ENCODE peak calls at places on chromosomes 12 and 14, in six cellular contexts. B is IMR-90, V is mesendoderm, F is neuronal stem cell, I is mesenchymal stem cell, C is H1. Y is an unnamed sample.

GRCh38 chr12:31728289-31728916 is 418 bp downstream of the AMN1 start:
- DNase-seq in B (no peak), V (no peak), F (no peak), I (no peak), C (no peak), Y (peak)

GRCh38 chr14:44785096-44785495 is 176.7 kb downstream of the KLHL28 start:
- DNase-seq in B (peak), V (no peak), F (no peak), I (peak), C (no peak), Y (no peak)

GRCh38 chr12:69247253-69248018 is 8.1 kb downstream of the CPSF6 start:
- DNase-seq in B (no peak), V (no peak), F (no peak), I (no peak), C (no peak), Y (no peak)

GRCh38 chr14:92314182-92314581 is 8.8 kb upstream of the SLC24A4 start:
- DNase-seq in B (no peak), V (no peak), F (no peak), I (no peak), C (no peak), Y (no peak)

GRCh38 chr12:105590571-105590970 is 260.1 kb downstream of the C12orf75 start:
- DNase-seq in B (no peak), V (no peak), F (no peak), I (peak), C (no peak), Y (no peak)

GRCh38 chr12:81170072-81170471 is 92.2 kb downstream of the ACSS3 start:
- DNase-seq in B (peak), V (no peak), F (no peak), I (peak), C (no peak), Y (no peak)

GRCh38 chr12:98372340-98373018 is 142.9 kb upstream of the TMPO start:
- DNase-seq in B (no peak), V (peak), F (no peak), I (no peak), C (no peak), Y (no peak)

GRCh38 chr12:23887055-23887835 is 62.2 kb downstream of the SOX5 start:
- DNase-seq in B (no peak), V (peak), F (no peak), I (no peak), C (no peak), Y (no peak)

GRCh38 chr12:25187781-25188180 is 7.2 kb downstream of the DNAI7 start:
- DNase-seq in B (peak), V (no peak), F (no peak), I (peak), C (no peak), Y (no peak)

GRCh38 chr14:33617154-33617553 is 333.7 kb downstream of the EGLN3 start:
- DNase-seq in B (peak), V (no peak), F (no peak), I (peak), C (no peak), Y (no peak)

GRCh38 chr12:131905640-131906091 is 11.2 kb downstream of the ULK1 start:
- DNase-seq in B (no peak), V (no peak), F (no peak), I (no peak), C (no peak), Y (no peak)

GRCh38 chr14:64736271-64737131 is 32.3 kb downstream of the PLEKHG3 start:
- DNase-seq in B (no peak), V (peak), F (no peak), I (no peak), C (no peak), Y (no peak)

DNA sequence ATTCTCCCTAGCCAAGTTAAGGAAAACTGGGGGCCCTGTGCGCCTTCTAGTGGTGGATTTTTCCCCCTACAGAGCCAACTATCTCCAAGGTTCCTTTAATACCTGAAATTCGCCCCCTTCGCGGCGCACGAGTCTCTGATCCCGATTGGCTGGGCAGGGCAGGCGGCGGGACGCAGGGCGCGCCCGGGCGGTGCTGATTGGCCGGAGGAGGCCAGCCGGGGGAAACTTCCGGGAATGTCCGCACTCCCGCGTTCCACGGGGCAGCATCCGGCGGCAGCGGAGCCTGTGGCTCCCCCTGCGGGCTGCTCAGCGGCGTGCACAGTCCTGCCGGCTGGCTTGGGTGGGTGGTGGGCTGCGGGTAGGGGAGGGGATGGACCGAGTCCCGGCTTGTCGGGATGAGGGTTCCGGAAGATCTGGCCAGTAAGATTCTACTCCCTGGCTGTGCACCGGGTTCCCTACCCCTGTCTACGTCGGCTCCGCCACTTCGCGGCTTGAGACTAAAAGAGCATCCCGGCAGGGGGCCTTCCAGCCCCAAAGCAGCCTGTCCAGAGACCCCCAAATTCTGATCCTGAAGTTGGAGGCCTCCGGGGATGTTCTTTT is at the start of gene NABP2:
- DNase-seq in B (peak), V (peak), F (peak), I (peak), C (peak), Y (peak)
- H2AK5ac ChIP-seq in B (peak), V (no peak), F (peak), I (peak), C (peak), Y (peak)

GRCh38 chr12:34219046-34219770 is 196.9 kb downstream of the ALG10 start:
- DNase-seq in B (peak), V (peak), F (peak), I (no peak), C (no peak), Y (no peak)
- H3K4me3 ChIP-seq in B (no peak), V (no peak), F (no peak), I (peak), C (no peak), Y (peak)

GRCh38 chr14:68521952-68522509 is 270.8 kb downstream of the ZFP36L1 start:
- DNase-seq in B (no peak), V (no peak), F (no peak), I (no peak), C (no peak), Y (no peak)
- H2AK5ac ChIP-seq in B (peak), V (no peak), F (peak), I (peak), C (no peak), Y (peak)

GRCh38 chr14:101810897-101811620 is 49.5 kb downstream of the PPP2R5C start:
- DNase-seq in B (peak), V (no peak), F (no peak), I (peak), C (no peak), Y (no peak)

GRCh38 chr14:101813171-101813759 is 51.8 kb downstream of the PPP2R5C start:
- DNase-seq in B (no peak), V (no peak), F (no peak), I (no peak), C (no peak), Y (no peak)

GRCh38 chr14:101813833-101814232 is 52.3 kb downstream of the PPP2R5C start:
- DNase-seq in B (no peak), V (no peak), F (no peak), I (no peak), C (no peak), Y (no peak)

GRCh38 chr14:101809671-101810514 is 48.4 kb downstream of the PPP2R5C start:
- DNase-seq in B (peak), V (peak), F (peak), I (peak), C (peak), Y (peak)

GRCh38 chr14:101812071-101812470 is 50.6 kb downstream of the PPP2R5C start:
- DNase-seq in B (no peak), V (peak), F (no peak), I (no peak), C (no peak), Y (no peak)
- H3K4me3 ChIP-seq in B (no peak), V (no peak), F (no peak), I (no peak), C (no peak), Y (no peak)